ENCODE peak calls at places on chromosomes 2 and 18, in four cellular contexts. One of them, this sample, is unnamed.
A peak's percentile ranks its signal among the peaks of the same experiment; 100 is the strongest.

GRCh38 chr2:162153608-162154224 is 1.7 kb upstream of the GCG start:
- DNase-seq in pons: peak; percentile 25
- DNase-seq in nephron progenitor cell: peak; percentile 70
- DNase-seq in memory B cell: peak; percentile 44
- DNase-seq in this sample: peak; percentile 52

GRCh38 chr2:152550386-152550785 is 166.9 kb downstream of the PRPF40A start:
- DNase-seq in pons: no peak
- DNase-seq in nephron progenitor cell: no peak
- DNase-seq in memory B cell: no peak
- DNase-seq in this sample: no peak

GRCh38 chr2:199470672-199471442 is 13.1 kb upstream of the SATB2 start:
- DNase-seq in pons: no peak
- DNase-seq in nephron progenitor cell: no peak
- DNase-seq in memory B cell: no peak
- DNase-seq in this sample: no peak

GRCh38 chr2:38947241-38948239 is 57.9 kb downstream of the ARHGEF33 start:
- DNase-seq in pons: peak; percentile 83
- DNase-seq in nephron progenitor cell: peak; percentile 71
- DNase-seq in memory B cell: peak; percentile 44
- DNase-seq in this sample: peak; percentile 81

GRCh38 chr18:46174317-46175039 is 70.3 kb downstream of the HAUS1 start:
- DNase-seq in pons: no peak
- DNase-seq in nephron progenitor cell: peak; percentile 62
- DNase-seq in memory B cell: peak; percentile 17
- DNase-seq in this sample: no peak

GRCh38 chr18:63773616-63774015 is 1.6 kb upstream of the SERPINB7 start:
- DNase-seq in pons: no peak
- DNase-seq in nephron progenitor cell: no peak
- DNase-seq in memory B cell: no peak
- DNase-seq in this sample: no peak

GRCh38 chr18:11752116-11752911 is 63.2 kb downstream of the GNAL start:
- DNase-seq in pons: no peak
- DNase-seq in nephron progenitor cell: peak; percentile 67
- DNase-seq in memory B cell: no peak
- DNase-seq in this sample: no peak

GRCh38 chr2:39431592-39432316 is 5.3 kb downstream of the MAP4K3 start:
- DNase-seq in pons: no peak
- DNase-seq in nephron progenitor cell: no peak
- DNase-seq in memory B cell: no peak
- DNase-seq in this sample: no peak

GRCh38 chr2:190512539-190513095 is 21.9 kb downstream of the NEMP2 start:
- DNase-seq in pons: no peak
- DNase-seq in nephron progenitor cell: no peak
- DNase-seq in memory B cell: no peak
- DNase-seq in this sample: no peak